ENCODE peak calls at places on chromosomes 16 and 17, in six cellular contexts. D is ovary, O is neural progenitor cell, J is astrocyte, A is K562, I is heart right ventricle. H is an unnamed sample. For H3K4me1, the result is how much of the 10 kb centered on the place peaks cover.

GRCh38 chr17:19979917-19980770 is 2.5 kb upstream of the AKAP10 start:
- DNase-seq in D (peak), O (peak), J (no peak), A (no peak), I (peak), H (no peak)

GRCh38 chr16:88087517-88087877 is 136.3 kb downstream of the BANP start:
- DNase-seq in D (no peak), O (peak), J (no peak), A (no peak), I (no peak), H (no peak)

GRCh38 chr16:27972500-27972899 is 91.0 kb downstream of the GSG1L start:
- DNase-seq in D (no peak), O (peak), J (peak), A (peak), I (no peak), H (peak)

GRCh38 chr16:2498531-2499253 is 15.1 kb upstream of the ATP6V0C start:
- DNase-seq in D (no peak), O (no peak), J (no peak), A (no peak), I (peak), H (no peak)

GRCh38 chr17:66287911-66288310 is 14.5 kb upstream of the PRKCA start:
- DNase-seq in D (no peak), O (no peak), J (no peak), A (no peak), I (no peak), H (no peak)

GRCh38 chr17:30376621-30377452 is 1.9 kb upstream of the CPD start:
- DNase-seq in D (peak), O (no peak), J (peak), A (no peak), I (no peak), H (no peak)

GRCh38 chr16:54175552-54176375 is 110.8 kb downstream of the IRX3 start:
- DNase-seq in D (no peak), O (no peak), J (peak), A (no peak), I (no peak), H (no peak)

GRCh38 chr17:78993241-78993956 is 13.7 kb upstream of the LGALS3BP start:
- DNase-seq in D (peak), O (peak), J (peak), A (peak), I (peak), H (no peak)

GRCh38 chr16:30458561-30459394 is 13.1 kb upstream of the SEPHS2 start:
- DNase-seq in D (no peak), O (no peak), J (no peak), A (no peak), I (peak), H (no peak)

GRCh38 chr17:62178579-62178978 is 113.5 kb upstream of the MED13 start:
- DNase-seq in D (no peak), O (no peak), J (peak), A (no peak), I (no peak), H (peak)

GRCh38 chr17:30956764-30957374 is 14.0 kb upstream of the RNF135 start:
- DNase-seq in D (no peak), O (peak), J (no peak), A (no peak), I (no peak), H (no peak)

GRCh38 chr17:74271281-74271680 is 2.8 kb upstream of the DNAI2 start:
- DNase-seq in D (no peak), O (no peak), J (no peak), A (no peak), I (no peak), H (no peak)

GRCh38 chr17:57594767-57595166 is 150.3 kb downstream of the CCDC182 start:
- DNase-seq in D (no peak), O (no peak), J (no peak), A (no peak), I (no peak), H (no peak)

GRCh38 chr16:49834496-49835009 is 21.4 kb downstream of the ZNF423 start:
- DNase-seq in D (peak), O (peak), J (no peak), A (no peak), I (peak), H (no peak)

GRCh38 chr17:73362697-73363096 is 50.9 kb upstream of the CDC42EP4 start:
- DNase-seq in D (no peak), O (peak), J (no peak), A (no peak), I (no peak), H (no peak)

GRCh38 chr17:19328441-19329061 is 34.0 kb downstream of the B9D1 start:
- DNase-seq in D (no peak), O (no peak), J (no peak), A (no peak), I (no peak), H (no peak)

GRCh38 chr16:62077998-62078397 is 41.8 kb upstream of the CDH8 start:
- DNase-seq in D (no peak), O (peak), J (no peak), A (no peak), I (no peak), H (no peak)

GRCh38 chr16:25606069-25606468 is 85.7 kb upstream of the HS3ST4 start:
- DNase-seq in D (no peak), O (no peak), J (no peak), A (no peak), I (no peak), H (no peak)

GRCh38 chr17:55672585-55673501 is 49.8 kb downstream of the TMEM100 start:
- DNase-seq in D (no peak), O (no peak), J (peak), A (no peak), I (no peak), H (peak)

GRCh38 chr16:66248096-66248495 is 118.4 kb upstream of the CDH5 start:
- DNase-seq in D (peak), O (no peak), J (peak), A (no peak), I (peak), H (no peak)

GRCh38 chr17:41787021-41787418 is 509 bp upstream of the JUP start:
- DNase-seq in D (no peak), O (no peak), J (no peak), A (no peak), I (no peak), H (no peak)

GRCh38 chr16:69567031-69567680 is 1.4 kb downstream of the NFAT5 start:
- DNase-seq in D (no peak), O (no peak), J (peak), A (no peak), I (no peak), H (peak)

GRCh38 chr16:86960266-86960665 is 356.9 kb downstream of the C16orf95 start:
- DNase-seq in D (no peak), O (peak), J (no peak), A (no peak), I (no peak), H (no peak)

GRCh38 chr17:50139950-50140885 is 10.3 kb upstream of the SAMD14 start:
- DNase-seq in D (peak), O (peak), J (peak), A (peak), I (peak), H (peak)

GRCh38 chr17:61005358-61005757 is 327.7 kb downstream of the BCAS3 start:
- DNase-seq in D (no peak), O (no peak), J (no peak), A (no peak), I (peak), H (no peak)

GRCh38 chr16:23131841-23132576 is 17.2 kb downstream of the USP31 start:
- DNase-seq in D (no peak), O (no peak), J (no peak), A (no peak), I (no peak), H (no peak)

GRCh38 chr16:66844009-66844341 is 239 bp upstream of the CA7 start:
- DNase-seq in D (no peak), O (peak), J (no peak), A (no peak), I (no peak), H (no peak)

GRCh38 chr17:72837335-72837734 is 255.2 kb downstream of the SLC39A11 start:
- DNase-seq in D (no peak), O (peak), J (no peak), A (no peak), I (no peak), H (no peak)

GRCh38 chr16:54594646-54595381 is 308.2 kb upstream of the IRX3 start:
- DNase-seq in D (no peak), O (peak), J (no peak), A (no peak), I (no peak), H (no peak)

GRCh38 chr16:53821957-53822625 is 118.1 kb downstream of the FTO start:
- DNase-seq in D (no peak), O (no peak), J (peak), A (no peak), I (no peak), H (peak)

GRCh38 chr16:1116693-1117077 is 20.6 kb upstream of the C1QTNF8 start:
- DNase-seq in D (no peak), O (no peak), J (no peak), A (no peak), I (no peak), H (no peak)

GRCh38 chr17:59427425-59427921 is 96.0 kb downstream of the YPEL2 start:
- DNase-seq in D (no peak), O (no peak), J (peak), A (no peak), I (no peak), H (peak)

GRCh38 chr16:1899641-1900451 is 18.4 kb downstream of the HS3ST6 start:
- DNase-seq in D (no peak), O (no peak), J (no peak), A (no peak), I (no peak), H (no peak)

GRCh38 chr17:59845595-59846390 is 47.0 kb downstream of the TUBD1 start:
- DNase-seq in D (no peak), O (no peak), J (peak), A (peak), I (no peak), H (peak)

GRCh38 chr16:8655184-8655717 is 19.2 kb upstream of the ABAT start:
- DNase-seq in D (no peak), O (peak), J (peak), A (no peak), I (no peak), H (peak)

GRCh38 chr16:19136549-19137196 is 22.9 kb downstream of the ITPRIPL2 start:
- DNase-seq in D (no peak), O (no peak), J (no peak), A (no peak), I (no peak), H (no peak)

GRCh38 chr16:67537270-67537635 is 8.6 kb downstream of the RIPOR1 start:
- DNase-seq in D (peak), O (peak), J (no peak), A (no peak), I (peak), H (no peak)

GRCh38 chr17:19753049-19753444 is 4.9 kb upstream of the ALDH3A1 start:
- DNase-seq in D (no peak), O (no peak), J (peak), A (no peak), I (peak), H (peak)

DNA sequence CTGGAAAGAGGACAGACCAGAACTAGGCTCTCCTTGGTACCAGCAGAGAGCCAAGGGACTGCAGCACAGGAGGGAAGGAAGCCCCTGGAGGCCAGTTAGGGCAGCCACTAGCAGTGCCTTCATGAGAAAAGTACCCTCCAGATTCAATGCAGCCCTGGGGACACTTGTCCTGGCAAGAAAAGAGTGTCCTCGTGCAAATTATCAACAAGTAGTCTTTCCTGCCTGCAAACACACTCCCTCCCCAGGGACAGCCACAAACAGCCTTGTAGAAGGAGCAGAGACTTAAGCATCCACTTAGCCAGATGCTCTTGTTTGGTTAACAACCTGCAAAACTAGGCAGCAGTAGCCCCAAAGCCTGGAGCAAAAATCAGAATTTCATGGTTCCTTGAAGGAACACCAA is 24.3 kb downstream of the CENPV start:
- DNase-seq in D (no peak), O (peak), J (no peak), A (no peak), I (no peak), H (peak)
- TF ChIP-seq CTCF in D (no peak), O (peak), J (peak), A (no peak), I (no peak), H (no peak)

DNA sequence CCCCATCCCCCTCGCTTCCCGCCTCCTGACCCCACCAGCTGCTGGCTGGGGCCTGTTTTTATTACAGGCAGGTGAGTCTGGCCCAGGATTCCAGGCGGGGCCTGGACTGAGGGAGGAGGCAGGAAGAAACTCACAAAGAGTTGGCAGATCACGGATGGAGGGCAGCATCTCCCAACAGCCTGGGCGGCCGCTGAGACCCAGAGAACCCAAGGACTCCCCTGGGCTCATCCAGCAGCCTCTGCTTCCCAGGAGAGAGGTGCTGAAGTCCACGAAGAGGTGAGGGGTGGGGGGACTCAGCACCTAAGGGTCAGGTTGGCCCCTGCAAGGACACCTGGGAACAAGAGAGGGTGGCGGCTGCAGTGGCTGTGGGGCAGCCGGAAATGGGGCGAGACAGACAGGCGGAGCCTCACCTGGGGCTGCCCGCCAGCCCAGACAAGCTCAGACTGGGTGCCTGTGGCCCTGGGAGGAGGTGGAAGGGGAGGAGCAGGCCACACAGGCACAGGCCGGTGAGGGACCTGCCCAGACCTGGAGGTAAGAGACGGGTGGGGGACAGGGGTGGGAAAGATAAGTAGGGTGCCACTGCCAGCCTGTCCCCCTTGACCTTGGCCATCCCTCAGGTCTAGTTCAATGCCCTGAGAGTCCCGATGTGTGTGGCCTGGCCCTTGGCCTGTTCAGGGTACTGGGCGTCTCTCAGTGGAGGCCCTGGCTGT is 8.7 kb upstream of the ADGRG1 start:
- DNase-seq in D (no peak), O (no peak), J (no peak), A (no peak), I (no peak), H (peak)
- H3K4me1 ChIP-seq in D (under half), O (under half), J (under half), A (under half), I (under half), H (under half)

DNA sequence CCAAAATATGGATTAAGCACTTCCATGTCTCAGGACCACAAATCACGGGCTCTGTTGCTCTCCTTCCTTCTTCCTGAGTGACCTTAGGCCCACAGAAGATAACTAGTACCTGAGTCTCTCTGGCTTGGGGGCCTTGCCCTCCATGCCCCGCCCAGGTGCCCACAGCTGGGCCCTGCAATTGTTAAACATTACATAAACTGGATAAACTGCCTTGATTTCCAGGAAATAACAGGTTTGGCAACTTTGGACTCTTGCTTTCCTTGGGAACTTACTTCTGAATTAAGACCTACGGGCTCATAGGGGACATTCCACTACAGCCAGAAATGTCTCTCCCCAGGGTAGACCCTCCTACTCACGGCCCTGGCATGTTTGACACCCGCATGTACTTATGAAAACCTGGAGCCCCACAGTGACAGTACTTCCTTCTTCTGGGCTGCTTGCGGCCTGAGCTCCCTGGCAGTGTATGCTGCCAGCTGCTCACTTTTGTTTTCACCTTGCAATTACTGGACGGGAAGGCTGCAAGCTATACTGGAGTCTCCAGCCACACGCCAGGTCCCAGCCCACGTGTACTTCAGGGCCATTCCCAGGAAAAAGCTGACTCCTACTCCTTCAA is 2.3 kb upstream of the UBALD2 start:
- DNase-seq in D (no peak), O (no peak), J (peak), A (no peak), I (no peak), H (peak)
- H3K27ac ChIP-seq in D (no peak), O (no peak), J (no peak), A (peak), I (peak), H (peak)

GRCh38 chr16:89168381-89169189 is 3.0 kb upstream of the CDH15 start:
- DNase-seq in D (no peak), O (no peak), J (no peak), A (no peak), I (no peak), H (no peak)
- TF ChIP-seq CTCF in D (no peak), O (no peak), J (no peak), A (peak), I (no peak), H (peak)

GRCh38 chr17:81418710-81419332 is 23.6 kb downstream of the BAHCC1 start:
- DNase-seq in D (no peak), O (no peak), J (no peak), A (no peak), I (no peak), H (peak)
- H3K4me1 ChIP-seq in D (under half), O (under half), J (half or more), A (under half), I (half or more), H (under half)

GRCh38 chr16:56946767-56947603 is 14.8 kb upstream of the CETP start:
- DNase-seq in D (no peak), O (no peak), J (no peak), A (no peak), I (no peak), H (peak)

GRCh38 chr16:56947604-56947995 is 14.2 kb upstream of the CETP start:
- DNase-seq in D (no peak), O (no peak), J (no peak), A (no peak), I (no peak), H (no peak)

GRCh38 chr16:56945847-56946527 is 14.0 kb downstream of the HERPUD1 start:
- DNase-seq in D (no peak), O (no peak), J (no peak), A (no peak), I (no peak), H (no peak)

GRCh38 chr16:56943761-56944375 is 11.9 kb downstream of the HERPUD1 start:
- DNase-seq in D (no peak), O (no peak), J (no peak), A (no peak), I (no peak), H (no peak)

DNA sequence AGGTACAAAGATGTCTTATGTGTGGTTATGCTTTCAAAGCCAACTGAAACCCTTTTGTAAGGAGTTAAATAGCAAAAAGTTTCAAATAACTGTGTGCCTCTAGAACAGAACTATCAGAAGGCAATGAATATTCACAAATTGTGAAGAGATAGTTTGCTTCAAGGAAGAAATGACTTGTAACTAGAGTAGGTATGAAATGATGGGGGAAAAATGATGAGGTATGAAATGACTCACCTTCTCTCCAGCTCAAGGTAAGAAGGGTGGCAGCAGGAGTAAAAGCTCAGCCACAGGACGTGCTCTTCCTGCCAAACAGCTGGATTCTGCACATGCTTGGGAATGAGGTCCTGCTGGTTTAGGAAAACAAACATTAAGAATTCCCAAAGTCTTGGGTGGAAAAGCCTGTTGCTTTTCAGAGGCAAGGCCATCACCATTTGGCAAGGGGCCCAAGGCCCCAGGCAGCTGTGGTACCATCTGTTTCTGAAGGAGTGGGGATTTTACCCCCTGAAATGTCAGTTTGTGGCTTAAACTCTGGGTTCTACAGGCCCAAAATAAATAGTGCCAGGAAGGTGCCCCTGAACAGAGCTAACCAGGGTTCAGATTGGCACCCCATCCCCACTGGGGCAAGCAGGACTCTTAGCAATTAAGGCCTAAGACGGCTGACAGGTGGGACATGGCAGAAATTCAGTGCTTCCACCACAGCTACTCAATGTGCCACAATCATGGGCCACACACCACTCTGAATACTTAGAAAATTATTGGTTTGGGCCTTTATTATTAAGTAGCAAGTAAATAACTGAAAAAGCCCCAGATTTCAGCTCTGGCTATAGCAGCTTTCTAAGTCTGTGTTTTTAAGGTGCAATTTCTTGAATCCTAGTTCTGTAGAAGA is 13.3 kb downstream of the HERPUD1 start:
- DNase-seq in D (peak), O (no peak), J (no peak), A (no peak), I (no peak), H (peak)
- H3K27ac ChIP-seq in D (no peak), O (no peak), J (peak), A (no peak), I (no peak), H (no peak)

DNA sequence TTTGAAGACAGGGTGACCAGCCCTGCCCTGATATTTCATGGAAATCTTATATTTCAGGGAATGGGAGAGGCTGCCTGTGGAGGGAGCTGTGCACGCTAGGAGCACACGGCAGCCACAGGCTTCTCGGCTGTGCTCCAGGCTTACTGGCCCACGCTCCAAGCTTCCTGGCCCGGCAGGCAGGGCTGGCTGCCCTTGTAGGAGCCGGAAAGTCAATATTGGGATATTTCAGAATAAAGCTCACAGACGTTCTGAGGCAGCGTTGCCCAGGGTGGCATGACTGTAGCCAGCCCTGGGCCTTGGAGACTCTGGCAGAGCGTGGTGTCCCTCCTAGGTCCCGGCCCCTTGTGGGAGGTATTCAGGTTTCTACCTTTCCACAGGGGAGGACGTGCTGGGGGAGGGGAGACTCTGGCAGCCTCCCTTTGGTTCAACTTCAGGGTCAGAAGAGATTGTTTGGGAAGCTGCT is 95.6 kb downstream of the NPIPB11 start:
- DNase-seq in D (peak), O (no peak), J (no peak), A (no peak), I (peak), H (no peak)
- TF ChIP-seq CTCF in D (no peak), O (no peak), J (no peak), A (no peak), I (peak), H (peak)

H was measured in foreskin keratinocyte.